ENCODE peak calls at places on chromosomes 3 and 15, in nine cellular contexts. B, W, O, I, V, M, Q, Y and D are unnamed samples.

GRCh38 chr3:851098-851790 is 241.6 kb upstream of the CNTN6 start:
- DNase-seq in B (no peak), W (peak), O (no peak), I (no peak), V (no peak), M (peak), Q (peak), Y (peak), D (peak)

GRCh38 chr3:111944377-111944776 is 34.4 kb upstream of the ABHD10 start:
- DNase-seq in B (no peak), W (no peak), O (no peak), I (no peak), V (no peak), M (no peak), Q (no peak), Y (no peak), D (no peak)

GRCh38 chr3:66406841-66407240 is 94.0 kb downstream of the LRIG1 start:
- DNase-seq in B (no peak), W (peak), O (no peak), I (no peak), V (no peak), M (no peak), Q (no peak), Y (no peak), D (no peak)

GRCh38 chr15:101092867-101093202 is 159.0 kb downstream of the CHSY1 start:
- DNase-seq in B (no peak), W (no peak), O (no peak), I (no peak), V (no peak), M (no peak), Q (no peak), Y (no peak), D (no peak)

GRCh38 chr15:91521996-91522395 is 331.5 kb upstream of the SLCO3A1 start:
- DNase-seq in B (no peak), W (no peak), O (no peak), I (no peak), V (no peak), M (peak), Q (no peak), Y (no peak), D (no peak)

GRCh38 chr15:79874242-79874641 is 22.6 kb downstream of the MTHFS start:
- DNase-seq in B (no peak), W (no peak), O (no peak), I (no peak), V (no peak), M (no peak), Q (no peak), Y (no peak), D (peak)

GRCh38 chr3:178297732-178298131 is 238.5 kb upstream of the KCNMB2 start:
- DNase-seq in B (no peak), W (no peak), O (no peak), I (no peak), V (no peak), M (no peak), Q (no peak), Y (no peak), D (no peak)

GRCh38 chr3:51340311-51340829 is 44.7 kb upstream of the MANF start:
- DNase-seq in B (no peak), W (no peak), O (no peak), I (no peak), V (peak), M (peak), Q (peak), Y (no peak), D (peak)

GRCh38 chr3:161266731-161267150 is 45.6 kb downstream of the NMD3 start:
- DNase-seq in B (no peak), W (no peak), O (no peak), I (no peak), V (peak), M (peak), Q (no peak), Y (no peak), D (peak)

GRCh38 chr3:57556459-57557087 is 499 bp downstream of the PDE12 start:
- DNase-seq in B (no peak), W (peak), O (peak), I (no peak), V (no peak), M (peak), Q (peak), Y (peak), D (peak)

GRCh38 chr3:65265942-65266341 is 578.1 kb upstream of the ADAMTS9 start:
- DNase-seq in B (no peak), W (no peak), O (no peak), I (no peak), V (no peak), M (no peak), Q (no peak), Y (no peak), D (no peak)